ENCODE peak calls at places on chromosome 18, in six cellular contexts. V, C, P, D, B and E are unnamed samples.

GRCh38 chr18:48074929-48075706 is 144.7 kb upstream of the SMAD2 start:
- DNase-seq in V (no peak), C (peak; percentile 19), P (no peak), D (no peak), B (no peak), E (no peak)

GRCh38 chr18:11029021-11029420 is 120.3 kb downstream of the PIEZO2 start:
- DNase-seq in V (no peak), C (no peak), P (no peak), D (no peak), B (no peak), E (no peak)

GRCh38 chr18:49846263-49846662 is 32.9 kb upstream of the ACAA2 start:
- DNase-seq in V (no peak), C (no peak), P (peak; percentile 47), D (no peak), B (no peak), E (no peak)

GRCh38 chr18:64276736-64277135 is 127.8 kb upstream of the LINC00305 start:
- DNase-seq in V (no peak), C (no peak), P (no peak), D (no peak), B (no peak), E (no peak)

GRCh38 chr18:32661486-32662299 is 111.1 kb downstream of the KLHL14 start:
- DNase-seq in V (no peak), C (no peak), P (peak; percentile 38), D (no peak), B (no peak), E (no peak)

GRCh38 chr18:11125372-11126315 is 23.7 kb downstream of the PIEZO2 start:
- DNase-seq in V (no peak), C (no peak), P (no peak), D (no peak), B (no peak), E (no peak)

GRCh38 chr18:74012954-74013630 is 134.5 kb downstream of the FBXO15 start:
- DNase-seq in V (no peak), C (no peak), P (no peak), D (no peak), B (no peak), E (no peak)

GRCh38 chr18:35728676-35729075 is 147.1 kb downstream of the GALNT1 start:
- DNase-seq in V (no peak), C (no peak), P (no peak), D (no peak), B (no peak), E (no peak)

GRCh38 chr18:57422313-57422872 is 12.8 kb upstream of the ONECUT2 start:
- DNase-seq in V (no peak), C (no peak), P (no peak), D (no peak), B (no peak), E (no peak)

GRCh38 chr18:7535436-7536190 is 31.5 kb upstream of the PTPRM start:
- DNase-seq in V (no peak), C (no peak), P (no peak), D (no peak), B (no peak), E (no peak)

GRCh38 chr18:26723986-26724385 is 141.5 kb downstream of the AQP4 start:
- DNase-seq in V (no peak), C (no peak), P (no peak), D (no peak), B (no peak), E (no peak)

GRCh38 chr18:79630266-79631095 is 49.1 kb upstream of the CTDP1 start:
- DNase-seq in V (no peak), C (peak; percentile 71), P (no peak), D (no peak), B (no peak), E (no peak)

GRCh38 chr18:74626311-74626874 is 28.7 kb downstream of the ZNF407 start:
- DNase-seq in V (no peak), C (no peak), P (no peak), D (no peak), B (no peak), E (no peak)

GRCh38 chr18:3035635-3036034 is 22.7 kb upstream of the LPIN2 start:
- DNase-seq in V (no peak), C (no peak), P (no peak), D (no peak), B (no peak), E (no peak)

GRCh38 chr18:59518705-59519104 is 159.6 kb upstream of the LMAN1 start:
- DNase-seq in V (no peak), C (no peak), P (no peak), D (no peak), B (no peak), E (no peak)

GRCh38 chr18:2538236-2538635 is 33.1 kb downstream of the METTL4 start:
- DNase-seq in V (no peak), C (no peak), P (no peak), D (no peak), B (no peak), E (no peak)

GRCh38 chr18:70672581-70672980 is 383.7 kb downstream of the SOCS6 start:
- DNase-seq in V (no peak), C (no peak), P (no peak), D (no peak), B (no peak), E (no peak)

GRCh38 chr18:74496508-74497307 is 545 bp downstream of the CNDP2 start:
- DNase-seq in V (peak; percentile 65), C (no peak), P (peak; percentile 88), D (peak; percentile 58), B (no peak), E (no peak)

GRCh38 chr18:8762968-8763367 is 57.6 kb downstream of the MTCL1 start:
- DNase-seq in V (no peak), C (no peak), P (no peak), D (no peak), B (no peak), E (peak; percentile 19)

GRCh38 chr18:58313491-58314032 is 269.5 kb downstream of the NEDD4L start:
- DNase-seq in V (peak; percentile 93), C (no peak), P (no peak), D (peak; percentile 61), B (no peak), E (no peak)

GRCh38 chr18:13379062-13379800 is 160.7 kb downstream of the LDLRAD4 start:
- DNase-seq in V (no peak), C (no peak), P (no peak), D (peak; percentile 15), B (no peak), E (peak; percentile 71)
- H3K27ac ChIP-seq in V (no peak overlapping the region), C (no peak overlapping the region), P (no peak overlapping the region), D (no peak overlapping the region), B (no peak overlapping the region), E (peak overlapping the region; percentile 68)

DNA sequence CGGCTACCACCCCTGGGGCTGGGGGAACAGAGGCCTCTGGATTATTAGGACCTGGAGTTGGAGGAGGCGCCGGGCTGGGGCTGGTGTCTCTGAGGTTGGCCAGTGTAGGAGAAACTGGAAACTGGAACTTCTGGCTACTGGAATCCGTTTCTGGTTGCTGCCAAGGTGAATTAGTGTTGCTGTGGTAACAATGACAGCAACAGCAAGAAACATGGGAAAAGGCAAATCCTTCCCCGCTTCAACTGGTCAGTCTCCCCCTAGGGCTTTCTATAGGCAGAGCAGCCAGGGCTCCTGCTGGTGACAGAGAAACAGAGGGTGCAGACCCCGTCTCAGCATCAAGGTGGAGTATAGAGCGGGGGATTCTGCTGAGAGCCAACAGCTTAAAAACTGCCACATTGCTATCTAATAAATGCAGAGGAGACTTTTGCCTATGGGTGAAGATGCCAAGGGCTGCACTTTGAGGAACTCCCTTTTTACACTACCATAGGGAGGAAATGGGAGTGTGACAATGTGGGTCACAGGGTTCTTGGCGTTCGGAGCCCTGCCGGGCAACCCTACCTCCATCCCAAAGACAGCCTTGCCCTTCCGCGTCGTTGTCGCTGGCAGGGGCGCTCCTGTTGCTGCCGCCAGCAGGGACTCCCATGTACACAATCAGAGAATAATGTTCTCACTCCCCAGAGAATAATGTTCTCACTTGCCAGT is 81.4 kb upstream of the CABLES1 start:
- DNase-seq in V (no peak), C (no peak), P (peak; percentile 62), D (no peak), B (no peak), E (no peak)
- TF ChIP-seq CTCF in V (no peak), C (no peak), P (peak; percentile 30), D (no peak), B (no peak), E (no peak)

GRCh38 chr18:45748531-45748930 is 24.6 kb downstream of the SLC14A1 start:
- DNase-seq in V (no peak), C (no peak), P (no peak), D (no peak), B (no peak), E (no peak)

GRCh38 chr18:45741056-45741455 is 17.1 kb downstream of the SLC14A1 start:
- DNase-seq in V (no peak), C (no peak), P (no peak), D (no peak), B (no peak), E (no peak)

GRCh38 chr18:45749918-45750689 is 26.1 kb downstream of the SLC14A1 start:
- DNase-seq in V (no peak), C (no peak), P (no peak), D (no peak), B (no peak), E (no peak)

GRCh38 chr18:45745817-45746461 is 22.0 kb downstream of the SLC14A1 start:
- DNase-seq in V (no peak), C (no peak), P (no peak), D (no peak), B (no peak), E (no peak)
- H3K27ac ChIP-seq in V (no peak overlapping the region), C (peak overlapping the region; percentile 40), P (no peak overlapping the region), D (no peak overlapping the region), B (no peak overlapping the region), E (no peak overlapping the region)

DNA sequence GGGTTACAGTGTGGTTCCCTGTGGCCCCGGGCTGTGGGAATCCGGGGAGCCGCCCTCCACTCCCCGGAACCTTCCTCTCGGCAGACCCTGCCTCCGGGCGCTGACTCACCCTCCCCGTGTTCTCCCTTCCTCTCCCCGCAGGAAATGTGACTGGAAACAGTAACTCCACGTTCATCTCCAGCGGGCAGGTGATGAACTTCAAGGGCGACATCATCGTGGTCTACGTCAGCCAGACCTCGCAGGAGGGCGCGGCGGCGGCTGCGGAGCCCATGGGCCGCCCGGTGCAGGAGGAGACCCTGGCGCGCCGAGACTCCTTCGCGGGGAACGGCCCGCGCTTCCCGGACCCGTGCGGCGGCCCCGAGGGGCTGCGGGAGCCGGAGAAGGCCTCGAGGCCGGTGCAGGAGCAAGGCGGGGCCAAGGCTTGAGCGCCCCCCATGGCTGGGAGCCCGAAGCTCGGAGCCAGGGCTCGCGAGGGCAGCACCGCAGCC is 59.5 kb downstream of the TNFRSF11A start:
- DNase-seq in V (no peak), C (no peak), P (peak; percentile 17), D (no peak), B (no peak), E (no peak)
- TF ChIP-seq CTCF in V (no peak), C (no peak), P (no peak), D (no peak), B (no peak), E (no peak)